ENCODE peak calls at places on chromosomes 6 and 20, in eight cellular contexts. G is stimulated activated CD8-positive, alpha-beta memory T cell treated with anti-CD3 and anti-CD28 coated beads, Interleukin-7, amount 100 ng/mL, for 48 hours; I is mucosa of descending colon; S is mammary epithelial cell; C is epithelial cell of proximal tubule; P is NCI-H2029 treated with DMSO at 0.1 percent for 48 hours; V is BJ; K is stimulated activated CD4-positive, alpha-beta T cell treated with anti-CD3 and anti-CD28 coated beads, Interleukin-15, amount 100 ng/mL, for 1 hour. E is an unnamed sample.

GRCh38 chr6:48183816-48184215 is 72.8 kb upstream of the PTCHD4 start:
- DNase-seq in G (no peak), P (no peak), K (no peak), S (no peak), V (peak; percentile 8), C (no peak), I (no peak), E (no peak)

GRCh38 chr6:35669441-35669776 is 19.3 kb downstream of the FKBP5 start:
- DNase-seq in C (no peak), K (no peak), V (no peak), S (no peak), G (no peak), P (no peak), I (no peak), E (no peak)

GRCh38 chr20:39112196-39112743 is 150.1 kb downstream of the DHX35 start:
- DNase-seq in P (peak; percentile 69), K (no peak), S (peak; percentile 4), V (no peak), C (no peak), G (no peak), I (no peak), E (no peak)

GRCh38 chr6:63713332-63713731 is 77.7 kb downstream of the PHF3 start:
- DNase-seq in C (no peak), K (no peak), P (no peak), I (no peak), G (no peak), V (no peak), S (no peak), E (no peak)

GRCh38 chr6:105608711-105609374 is 206.0 kb upstream of the PREP start:
- DNase-seq in S (peak; percentile 84), K (no peak), P (no peak), G (no peak), I (peak; percentile 38), C (no peak), V (peak; percentile 98), E (no peak)

GRCh38 chr20:43937586-43937985 is 22.9 kb downstream of the TOX2 start:
- DNase-seq in S (no peak), C (no peak), V (no peak), G (no peak), K (no peak), I (peak; percentile 47), P (no peak), E (no peak)

GRCh38 chr20:39269031-39269461 is 306.9 kb downstream of the DHX35 start:
- DNase-seq in S (peak; percentile 4), V (no peak), K (peak; percentile 7), I (no peak), P (no peak), C (no peak), G (peak; percentile 5), E (no peak)

GRCh38 chr6:37038297-37039198 is 33.1 kb downstream of the FGD2 start:
- DNase-seq in K (no peak), P (peak; percentile 4), V (no peak), I (peak; percentile 49), C (no peak), S (no peak), G (no peak), E (no peak)

E was measured in cerebellar nuclear complex.